ENCODE peak calls at places on chromosome 1, in four cellular contexts. P is activated CD8-positive, alpha-beta memory T cell treated with anti-CD3 and anti-CD28 coated beads, Interleukin-2, amount 10 ng/mL, durations not matched to agents 7 days and 5 days; T is Ammon's horn; U is stimulated activated CD4-positive, alpha-beta T cell treated with anti-CD3 and anti-CD28 coated beads, TNF-alpha, amount 100 ng/mL, for 48 hours. X is an unnamed sample.

GRCh38 chr1:203368624-203369451 is 17.9 kb upstream of the FMOD start:
- DNase-seq in P (no peak), U (no peak), T (no peak), X (no peak)

GRCh38 chr1:238710697-238711096 is 675.7 kb upstream of the CHRM3 start:
- DNase-seq in T (no peak), P (no peak), U (no peak), X (no peak)

GRCh38 chr1:209416009-209416408 is 167.5 kb upstream of the CAMK1G start:
- DNase-seq in T (no peak), U (no peak), P (no peak), X (no peak)

GRCh38 chr1:246187834-246188372 is 319.2 kb downstream of the SMYD3 start:
- DNase-seq in T (no peak), P (no peak), U (no peak), X (no peak)

GRCh38 chr1:182317489-182318180 is 74.0 kb downstream of the GLUL start:
- DNase-seq in P (no peak), T (peak; percentile 48), U (no peak), X (no peak)

GRCh38 chr1:164588388-164589341 is 29.7 kb downstream of the PBX1 start:
- DNase-seq in T (peak; percentile 77), P (no peak), U (no peak), X (no peak)

GRCh38 chr1:47751188-47751587 is 246.0 kb downstream of the TRABD2B start:
- DNase-seq in U (no peak), P (no peak), T (no peak), X (no peak)

GRCh38 chr1:230713915-230714764 is at the start of gene AGT:
- DNase-seq in T (peak; percentile 93), P (no peak), U (no peak), X (no peak)

GRCh38 chr1:170978371-170978900 is 43.1 kb downstream of the MROH9 start:
- DNase-seq in U (no peak), P (no peak), T (no peak), X (no peak)

GRCh38 chr1:67100833-67101232 is 33.9 kb downstream of the C1orf141 start:
- DNase-seq in P (no peak), T (no peak), U (no peak), X (no peak)

GRCh38 chr1:206469933-206470691 is at the start of gene IKBKE:
- DNase-seq in P (peak; percentile 84), U (no peak), T (peak; percentile 87), X (peak; percentile 28)

GRCh38 chr1:184464757-184465156 is 77.9 kb downstream of the C1orf21 start:
- DNase-seq in T (no peak), P (no peak), U (no peak), X (no peak)

GRCh38 chr1:119160851-119161250 is 20.4 kb upstream of the WARS2 start:
- DNase-seq in T (no peak), U (no peak), P (no peak), X (no peak)

GRCh38 chr1:245988393-245989078 is 518.5 kb downstream of the SMYD3 start:
- DNase-seq in T (no peak), U (no peak), P (no peak), X (no peak)

GRCh38 chr1:151822404-151822803 is 9.2 kb downstream of the RORC start:
- DNase-seq in T (no peak), U (peak; percentile 55), P (no peak), X (no peak)

GRCh38 chr1:190168893-190169292 is 308.8 kb downstream of the BRINP3 start:
- DNase-seq in P (no peak), T (no peak), U (no peak), X (no peak)